ENCODE peak calls at places on chromosomes 7 and 10, in four cellular contexts. One of them, this sample, is unnamed.

GRCh38 chr10:63700209-63700934 is 179.2 kb downstream of the REEP3 start:
- DNase-seq in fibroblast of lung: peak
- DNase-seq in activated B cell treated with CpG ODN at 0.5 μM for 24 hours: no peak
- DNase-seq in choroid plexus epithelial cell: peak
- DNase-seq in this sample: no peak

GRCh38 chr10:131116216-131117005 is 195.1 kb downstream of the TCERG1L start:
- DNase-seq in fibroblast of lung: no peak
- DNase-seq in activated B cell treated with CpG ODN at 0.5 μM for 24 hours: no peak
- DNase-seq in choroid plexus epithelial cell: no peak
- DNase-seq in this sample: no peak

GRCh38 chr10:17053513-17053912 is 76.1 kb downstream of the CUBN start:
- DNase-seq in fibroblast of lung: no peak
- DNase-seq in activated B cell treated with CpG ODN at 0.5 μM for 24 hours: no peak
- DNase-seq in choroid plexus epithelial cell: no peak
- DNase-seq in this sample: no peak

GRCh38 chr7:123635551-123636359 is 19.9 kb upstream of the LMOD2 start:
- DNase-seq in fibroblast of lung: peak
- DNase-seq in activated B cell treated with CpG ODN at 0.5 μM for 24 hours: no peak
- DNase-seq in choroid plexus epithelial cell: peak
- DNase-seq in this sample: no peak

GRCh38 chr7:85695041-85695990 is 508.5 kb upstream of the SEMA3D start:
- DNase-seq in fibroblast of lung: peak
- DNase-seq in activated B cell treated with CpG ODN at 0.5 μM for 24 hours: no peak
- DNase-seq in choroid plexus epithelial cell: peak
- DNase-seq in this sample: no peak

GRCh38 chr10:108755661-108756060 is 1167.7 kb downstream of the XPNPEP1 start:
- DNase-seq in fibroblast of lung: peak
- DNase-seq in activated B cell treated with CpG ODN at 0.5 μM for 24 hours: no peak
- DNase-seq in choroid plexus epithelial cell: no peak
- DNase-seq in this sample: no peak

GRCh38 chr10:119413738-119414611 is 128.5 kb downstream of the RGS10 start:
- DNase-seq in fibroblast of lung: peak
- DNase-seq in activated B cell treated with CpG ODN at 0.5 μM for 24 hours: no peak
- DNase-seq in choroid plexus epithelial cell: peak
- DNase-seq in this sample: no peak

GRCh38 chr10:33010132-33011037 is 52.4 kb upstream of the ITGB1 start:
- DNase-seq in fibroblast of lung: peak
- DNase-seq in activated B cell treated with CpG ODN at 0.5 μM for 24 hours: no peak
- DNase-seq in choroid plexus epithelial cell: peak
- DNase-seq in this sample: no peak

GRCh38 chr10:86757110-86757790 is 831 bp downstream of the BMPR1A start:
- DNase-seq in fibroblast of lung: peak
- DNase-seq in activated B cell treated with CpG ODN at 0.5 μM for 24 hours: peak
- DNase-seq in choroid plexus epithelial cell: peak
- DNase-seq in this sample: peak

GRCh38 chr7:42237891-42238531 is 1.0 kb upstream of the GLI3 start:
- DNase-seq in fibroblast of lung: peak
- DNase-seq in activated B cell treated with CpG ODN at 0.5 μM for 24 hours: no peak
- DNase-seq in choroid plexus epithelial cell: peak
- DNase-seq in this sample: peak

GRCh38 chr7:152313879-152314604 is 121.8 kb downstream of the KMT2C start:
- DNase-seq in fibroblast of lung: peak
- DNase-seq in activated B cell treated with CpG ODN at 0.5 μM for 24 hours: no peak
- DNase-seq in choroid plexus epithelial cell: peak
- DNase-seq in this sample: no peak

GRCh38 chr10:103820101-103821062 is 35.0 kb downstream of the SH3PXD2A start:
- DNase-seq in fibroblast of lung: peak
- DNase-seq in activated B cell treated with CpG ODN at 0.5 μM for 24 hours: no peak
- DNase-seq in choroid plexus epithelial cell: peak
- DNase-seq in this sample: no peak

GRCh38 chr7:82729172-82730030 is 285.8 kb upstream of the CACNA2D1 start:
- DNase-seq in fibroblast of lung: peak
- DNase-seq in activated B cell treated with CpG ODN at 0.5 μM for 24 hours: no peak
- DNase-seq in choroid plexus epithelial cell: peak
- DNase-seq in this sample: no peak

GRCh38 chr7:22587322-22587721 is 87.3 kb upstream of the STEAP1B start:
- DNase-seq in fibroblast of lung: peak
- DNase-seq in activated B cell treated with CpG ODN at 0.5 μM for 24 hours: no peak
- DNase-seq in choroid plexus epithelial cell: no peak
- DNase-seq in this sample: no peak

GRCh38 chr10:110802090-110802489 is 69.6 kb upstream of the PDCD4 start:
- DNase-seq in fibroblast of lung: peak
- DNase-seq in activated B cell treated with CpG ODN at 0.5 μM for 24 hours: no peak
- DNase-seq in choroid plexus epithelial cell: peak
- DNase-seq in this sample: no peak

GRCh38 chr10:122999347-122999746 is 9.2 kb downstream of the IKZF5 start:
- DNase-seq in fibroblast of lung: no peak
- DNase-seq in activated B cell treated with CpG ODN at 0.5 μM for 24 hours: no peak
- DNase-seq in choroid plexus epithelial cell: no peak
- DNase-seq in this sample: no peak

GRCh38 chr10:45034301-45034700 is 33.6 kb downstream of the ZNF22 start:
- DNase-seq in fibroblast of lung: peak
- DNase-seq in activated B cell treated with CpG ODN at 0.5 μM for 24 hours: no peak
- DNase-seq in choroid plexus epithelial cell: peak
- DNase-seq in this sample: no peak

GRCh38 chr7:152615052-152615741 is 60.7 kb downstream of the XRCC2 start:
- DNase-seq in fibroblast of lung: no peak
- DNase-seq in activated B cell treated with CpG ODN at 0.5 μM for 24 hours: no peak
- DNase-seq in choroid plexus epithelial cell: peak
- DNase-seq in this sample: peak

GRCh38 chr10:43205681-43206390 is 61.0 kb downstream of the RASGEF1A start:
- DNase-seq in fibroblast of lung: no peak
- DNase-seq in activated B cell treated with CpG ODN at 0.5 μM for 24 hours: peak
- DNase-seq in choroid plexus epithelial cell: no peak
- DNase-seq in this sample: peak

GRCh38 chr10:79105164-79105739 is 36.5 kb downstream of the ZMIZ1 start:
- DNase-seq in fibroblast of lung: no peak
- DNase-seq in activated B cell treated with CpG ODN at 0.5 μM for 24 hours: no peak
- DNase-seq in choroid plexus epithelial cell: no peak
- DNase-seq in this sample: no peak

GRCh38 chr7:33108591-33108930 is 643 bp downstream of the RP9 start:
- DNase-seq in fibroblast of lung: no peak
- DNase-seq in activated B cell treated with CpG ODN at 0.5 μM for 24 hours: no peak
- DNase-seq in choroid plexus epithelial cell: no peak
- DNase-seq in this sample: no peak

GRCh38 chr10:87642988-87643387 is 16.7 kb upstream of the PAPSS2 start:
- DNase-seq in fibroblast of lung: no peak
- DNase-seq in activated B cell treated with CpG ODN at 0.5 μM for 24 hours: no peak
- DNase-seq in choroid plexus epithelial cell: no peak
- DNase-seq in this sample: no peak

GRCh38 chr7:25795824-25796235 is 356.2 kb upstream of the NFE2L3 start:
- DNase-seq in fibroblast of lung: peak
- DNase-seq in activated B cell treated with CpG ODN at 0.5 μM for 24 hours: no peak
- DNase-seq in choroid plexus epithelial cell: peak
- DNase-seq in this sample: no peak

GRCh38 chr7:131506597-131506996 is 49.8 kb downstream of the PODXL start:
- DNase-seq in fibroblast of lung: no peak
- DNase-seq in activated B cell treated with CpG ODN at 0.5 μM for 24 hours: no peak
- DNase-seq in choroid plexus epithelial cell: no peak
- DNase-seq in this sample: no peak
- TF ChIP-seq CTCF in fibroblast of lung: no peak
- TF ChIP-seq CTCF in activated B cell treated with CpG ODN at 0.5 μM for 24 hours: no peak
- TF ChIP-seq CTCF in choroid plexus epithelial cell: no peak
- TF ChIP-seq CTCF in this sample: no peak

GRCh38 chr7:144854839-144855424 is 19.1 kb upstream of the TPK1 start:
- DNase-seq in fibroblast of lung: peak
- DNase-seq in activated B cell treated with CpG ODN at 0.5 μM for 24 hours: no peak
- DNase-seq in choroid plexus epithelial cell: peak
- DNase-seq in this sample: no peak
- TF ChIP-seq CTCF in fibroblast of lung: peak
- TF ChIP-seq CTCF in activated B cell treated with CpG ODN at 0.5 μM for 24 hours: no peak
- TF ChIP-seq CTCF in choroid plexus epithelial cell: peak
- TF ChIP-seq CTCF in this sample: peak

GRCh38 chr7:135411098-135411497 is 98.8 kb downstream of the CNOT4 start:
- DNase-seq in fibroblast of lung: no peak
- DNase-seq in activated B cell treated with CpG ODN at 0.5 μM for 24 hours: no peak
- DNase-seq in choroid plexus epithelial cell: no peak
- DNase-seq in this sample: no peak

GRCh38 chr7:135420786-135421185 is 89.1 kb downstream of the CNOT4 start:
- DNase-seq in fibroblast of lung: peak
- DNase-seq in activated B cell treated with CpG ODN at 0.5 μM for 24 hours: no peak
- DNase-seq in choroid plexus epithelial cell: no peak
- DNase-seq in this sample: no peak

GRCh38 chr7:135414850-135415439 is 95.0 kb downstream of the CNOT4 start:
- DNase-seq in fibroblast of lung: peak
- DNase-seq in activated B cell treated with CpG ODN at 0.5 μM for 24 hours: no peak
- DNase-seq in choroid plexus epithelial cell: peak
- DNase-seq in this sample: no peak

GRCh38 chr7:135414208-135414607 is 95.7 kb downstream of the CNOT4 start:
- DNase-seq in fibroblast of lung: no peak
- DNase-seq in activated B cell treated with CpG ODN at 0.5 μM for 24 hours: no peak
- DNase-seq in choroid plexus epithelial cell: no peak
- DNase-seq in this sample: no peak

GRCh38 chr7:135416431-135416830 is 93.5 kb downstream of the CNOT4 start:
- DNase-seq in fibroblast of lung: no peak
- DNase-seq in activated B cell treated with CpG ODN at 0.5 μM for 24 hours: no peak
- DNase-seq in choroid plexus epithelial cell: no peak
- DNase-seq in this sample: no peak
- TF ChIP-seq CTCF in fibroblast of lung: no peak
- TF ChIP-seq CTCF in activated B cell treated with CpG ODN at 0.5 μM for 24 hours: no peak
- TF ChIP-seq CTCF in choroid plexus epithelial cell: no peak
- TF ChIP-seq CTCF in this sample: no peak

DNA sequence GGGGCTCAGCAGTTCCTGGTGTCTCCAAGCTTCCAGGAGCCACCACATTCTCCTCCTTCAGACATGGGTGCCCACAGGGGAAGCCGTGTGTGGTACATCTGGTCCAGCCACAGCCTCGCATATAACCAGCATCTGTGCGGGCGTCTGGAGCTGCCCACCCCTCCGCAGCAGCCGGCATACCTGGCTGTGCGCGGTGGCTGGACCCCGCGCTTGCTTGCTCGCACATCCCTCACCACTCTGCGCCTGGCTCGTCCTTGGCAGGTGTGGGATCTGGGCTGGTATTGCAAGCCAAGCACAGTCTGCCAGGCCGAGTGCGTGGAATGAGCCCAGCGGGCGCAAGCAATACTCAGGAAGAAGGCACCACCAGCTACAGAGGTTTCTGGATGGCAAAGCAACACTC is 117.7 kb upstream of the MBL2 start:
- DNase-seq in fibroblast of lung: no peak
- DNase-seq in activated B cell treated with CpG ODN at 0.5 μM for 24 hours: no peak
- DNase-seq in choroid plexus epithelial cell: no peak
- DNase-seq in this sample: no peak
- TF ChIP-seq CTCF in fibroblast of lung: no peak
- TF ChIP-seq CTCF in activated B cell treated with CpG ODN at 0.5 μM for 24 hours: no peak
- TF ChIP-seq CTCF in choroid plexus epithelial cell: no peak
- TF ChIP-seq CTCF in this sample: no peak

GRCh38 chr10:4434536-4435071 is 391.4 kb upstream of the AKR1E2 start:
- DNase-seq in fibroblast of lung: no peak
- DNase-seq in activated B cell treated with CpG ODN at 0.5 μM for 24 hours: no peak
- DNase-seq in choroid plexus epithelial cell: no peak
- DNase-seq in this sample: no peak
- TF ChIP-seq CTCF in fibroblast of lung: no peak
- TF ChIP-seq CTCF in activated B cell treated with CpG ODN at 0.5 μM for 24 hours: no peak
- TF ChIP-seq CTCF in choroid plexus epithelial cell: no peak
- TF ChIP-seq CTCF in this sample: no peak

This sample was measured in osteocyte.